ENCODE peak calls at places on chromosomes 7 and 10, in six cellular contexts. M is fibroblast of lung, F is brain microvascular endothelial cell, K is heart left ventricle, C is prostate gland, Q is fibroblast of the aortic adventitia. Y is an unnamed sample.

GRCh38 chr10:27558612-27559020 is 54.5 kb downstream of the RAB18 start:
- DNase-seq in M (peak), F (peak), K (peak), C (peak), Q (peak), Y (peak)

GRCh38 chr7:76037310-76037709 is 10.5 kb downstream of the STYXL1 start:
- DNase-seq in M (peak), F (peak), K (no peak), C (no peak), Q (peak), Y (peak)

GRCh38 chr10:118701529-118702323 is 53.0 kb downstream of the CACUL1 start:
- DNase-seq in M (peak), F (peak), K (no peak), C (no peak), Q (no peak), Y (no peak)

GRCh38 chr10:104260775-104261115 is 6.1 kb downstream of the GSTO1 start:
- DNase-seq in M (peak), F (peak), K (no peak), C (no peak), Q (peak), Y (peak)

GRCh38 chr7:87047-87446 is 105.3 kb upstream of the FAM20C start:
- DNase-seq in M (peak), F (no peak), K (no peak), C (no peak), Q (no peak), Y (no peak)

GRCh38 chr10:78053201-78053868 is 19.7 kb downstream of the RPS24 start:
- DNase-seq in M (peak), F (peak), K (no peak), C (no peak), Q (peak), Y (peak)

GRCh38 chr7:137874390-137874789 is 27.6 kb upstream of the DGKI start:
- DNase-seq in M (peak), F (peak), K (no peak), C (no peak), Q (peak), Y (peak)

GRCh38 chr7:127438836-127439235 is 46.3 kb upstream of the ZNF800 start:
- DNase-seq in M (peak), F (peak), K (no peak), C (no peak), Q (no peak), Y (no peak)

GRCh38 chr7:100099452-100099851 is 1.7 kb downstream of the MCM7 start:
- DNase-seq in M (no peak), F (no peak), K (no peak), C (no peak), Q (no peak), Y (no peak)

GRCh38 chr7:134589491-134589941 is 40.6 kb downstream of the AKR1B15 start:
- DNase-seq in M (peak), F (no peak), K (no peak), C (peak), Q (no peak), Y (no peak)

GRCh38 chr7:114659409-114659808 is 244.8 kb downstream of the FOXP2 start:
- DNase-seq in M (peak), F (no peak), K (no peak), C (no peak), Q (no peak), Y (no peak)

GRCh38 chr10:124578231-124579002 is 116.8 kb downstream of the LHPP start:
- DNase-seq in M (no peak), F (no peak), K (no peak), C (no peak), Q (no peak), Y (no peak)

GRCh38 chr7:80417211-80417793 is 94.6 kb downstream of the GNAT3 start:
- DNase-seq in M (no peak), F (no peak), K (no peak), C (no peak), Q (no peak), Y (no peak)

GRCh38 chr7:19585761-19586160 is 123.1 kb downstream of the POLR1F start:
- DNase-seq in M (no peak), F (no peak), K (no peak), C (no peak), Q (no peak), Y (peak)

GRCh38 chr10:78619244-78619851 is 449.4 kb upstream of the ZMIZ1 start:
- DNase-seq in M (no peak), F (no peak), K (no peak), C (no peak), Q (no peak), Y (no peak)

GRCh38 chr7:143882020-143882610 is 19.9 kb downstream of the TCAF1 start:
- DNase-seq in M (peak), F (peak), K (peak), C (peak), Q (peak), Y (peak)

GRCh38 chr7:102387064-102387463 is 9.1 kb upstream of the PRKRIP1 start:
- DNase-seq in M (no peak), F (no peak), K (no peak), C (no peak), Q (no peak), Y (no peak)

GRCh38 chr7:75967573-75967997 is 26.8 kb downstream of the TMEM120A start:
- DNase-seq in M (no peak), F (no peak), K (peak), C (no peak), Q (no peak), Y (peak)

GRCh38 chr7:54632696-54633095 is 90.5 kb downstream of the VSTM2A start:
- DNase-seq in M (no peak), F (no peak), K (no peak), C (no peak), Q (no peak), Y (no peak)
- TF ChIP-seq CTCF in M (no peak), F (no peak), K (no peak), C (no peak), Q (no peak), Y (no peak)

GRCh38 chr7:104921596-104921995 is 92.4 kb upstream of the KMT2E start:
- DNase-seq in M (peak), F (no peak), K (no peak), C (no peak), Q (peak), Y (no peak)
- H3K4me3 ChIP-seq in M (no peak), F (no peak), K (no peak), C (no peak), Q (no peak), Y (no peak)

GRCh38 chr7:105642264-105642663 is 61.0 kb upstream of the EFCAB10 start:
- DNase-seq in M (no peak), F (no peak), K (no peak), C (no peak), Q (no peak), Y (no peak)

GRCh38 chr7:105643857-105644256 is 62.6 kb upstream of the EFCAB10 start:
- DNase-seq in M (peak), F (no peak), K (no peak), C (no peak), Q (peak), Y (no peak)

GRCh38 chr7:105644937-105645336 is 63.6 kb upstream of the EFCAB10 start:
- DNase-seq in M (no peak), F (no peak), K (no peak), C (no peak), Q (no peak), Y (no peak)

GRCh38 chr7:105641236-105641810 is 60.0 kb upstream of the EFCAB10 start:
- DNase-seq in M (no peak), F (no peak), K (no peak), C (no peak), Q (no peak), Y (no peak)

GRCh38 chr7:105643384-105643783 is 62.1 kb upstream of the EFCAB10 start:
- DNase-seq in M (peak), F (peak), K (peak), C (no peak), Q (no peak), Y (no peak)
- TF ChIP-seq CTCF in M (no peak), F (peak), K (no peak), C (no peak), Q (no peak), Y (no peak)

GRCh38 chr10:7482992-7483391 is 72.2 kb upstream of the SFMBT2 start:
- DNase-seq in M (no peak), F (no peak), K (no peak), C (no peak), Q (no peak), Y (no peak)

GRCh38 chr10:7486533-7486932 is 75.7 kb upstream of the SFMBT2 start:
- DNase-seq in M (no peak), F (no peak), K (no peak), C (no peak), Q (no peak), Y (no peak)

GRCh38 chr10:7484456-7485266 is 73.8 kb upstream of the SFMBT2 start:
- DNase-seq in M (no peak), F (no peak), K (no peak), C (no peak), Q (no peak), Y (no peak)

GRCh38 chr10:7483848-7484247 is 73.0 kb upstream of the SFMBT2 start:
- DNase-seq in M (no peak), F (no peak), K (no peak), C (no peak), Q (no peak), Y (no peak)

GRCh38 chr10:7485267-7485601 is 74.4 kb upstream of the SFMBT2 start:
- DNase-seq in M (no peak), F (no peak), K (no peak), C (no peak), Q (no peak), Y (no peak)
- H3K4me3 ChIP-seq in M (peak), F (no peak), K (no peak), C (no peak), Q (no peak), Y (no peak)

Y was measured in fibroblast of villous mesenchyme.